ENCODE peak calls at places on chromosomes 2 and 18, in seven cellular contexts. One of them, this sample, is unnamed.

GRCh38 chr2:39623916-39624315 is 41.8 kb upstream of the TMEM178A start:
- DNase-seq in A549: no peak
- DNase-seq in Karpas-422: no peak
- DNase-seq in choroid plexus epithelial cell: no peak
- DNase-seq in right cardiac atrium: peak
- DNase-seq in lower leg skin: no peak
- DNase-seq in fibroblast of mammary gland: no peak
- DNase-seq in this sample: peak

GRCh38 chr2:68931149-68931711 is 21.5 kb downstream of the GKN2 start:
- DNase-seq in A549: no peak
- DNase-seq in Karpas-422: no peak
- DNase-seq in choroid plexus epithelial cell: no peak
- DNase-seq in right cardiac atrium: no peak
- DNase-seq in lower leg skin: no peak
- DNase-seq in fibroblast of mammary gland: no peak
- DNase-seq in this sample: no peak

GRCh38 chr2:115386465-115386864 is 944.0 kb downstream of the DPP10 start:
- DNase-seq in A549: no peak
- DNase-seq in Karpas-422: no peak
- DNase-seq in choroid plexus epithelial cell: no peak
- DNase-seq in right cardiac atrium: no peak
- DNase-seq in lower leg skin: no peak
- DNase-seq in fibroblast of mammary gland: no peak
- DNase-seq in this sample: no peak

GRCh38 chr2:83915381-83915780 is 543.7 kb downstream of the SUCLG1 start:
- DNase-seq in A549: no peak
- DNase-seq in Karpas-422: no peak
- DNase-seq in choroid plexus epithelial cell: no peak
- DNase-seq in right cardiac atrium: no peak
- DNase-seq in lower leg skin: no peak
- DNase-seq in fibroblast of mammary gland: no peak
- DNase-seq in this sample: no peak

GRCh38 chr2:70258532-70258875 is 567 bp downstream of the PCYOX1 start:
- DNase-seq in A549: peak
- DNase-seq in Karpas-422: peak
- DNase-seq in choroid plexus epithelial cell: peak
- DNase-seq in right cardiac atrium: peak
- DNase-seq in lower leg skin: peak
- DNase-seq in fibroblast of mammary gland: peak
- DNase-seq in this sample: peak

GRCh38 chr2:74138952-74139323 is 8.8 kb downstream of the BOLA3 start:
- DNase-seq in A549: no peak
- DNase-seq in Karpas-422: no peak
- DNase-seq in choroid plexus epithelial cell: no peak
- DNase-seq in right cardiac atrium: no peak
- DNase-seq in lower leg skin: no peak
- DNase-seq in fibroblast of mammary gland: no peak
- DNase-seq in this sample: no peak

GRCh38 chr2:9652898-9653479 is 22.2 kb upstream of the YWHAQ start:
- DNase-seq in A549: no peak
- DNase-seq in Karpas-422: no peak
- DNase-seq in choroid plexus epithelial cell: no peak
- DNase-seq in right cardiac atrium: no peak
- DNase-seq in lower leg skin: no peak
- DNase-seq in fibroblast of mammary gland: no peak
- DNase-seq in this sample: no peak

GRCh38 chr2:241560883-241561474 is 2.4 kb downstream of the BOK start:
- DNase-seq in A549: no peak
- DNase-seq in Karpas-422: no peak
- DNase-seq in choroid plexus epithelial cell: no peak
- DNase-seq in right cardiac atrium: no peak
- DNase-seq in lower leg skin: no peak
- DNase-seq in fibroblast of mammary gland: no peak
- DNase-seq in this sample: no peak

GRCh38 chr2:42929985-42930581 is 137.7 kb upstream of the HAAO start:
- DNase-seq in A549: no peak
- DNase-seq in Karpas-422: no peak
- DNase-seq in choroid plexus epithelial cell: peak
- DNase-seq in right cardiac atrium: no peak
- DNase-seq in lower leg skin: no peak
- DNase-seq in fibroblast of mammary gland: peak
- DNase-seq in this sample: no peak

GRCh38 chr2:236745420-236746210 is 176.0 kb downstream of the ACKR3 start:
- DNase-seq in A549: peak
- DNase-seq in Karpas-422: no peak
- DNase-seq in choroid plexus epithelial cell: peak
- DNase-seq in right cardiac atrium: no peak
- DNase-seq in lower leg skin: peak
- DNase-seq in fibroblast of mammary gland: peak
- DNase-seq in this sample: no peak

GRCh38 chr2:36650031-36650430 is 46.5 kb upstream of the VIT start:
- DNase-seq in A549: peak
- DNase-seq in Karpas-422: peak
- DNase-seq in choroid plexus epithelial cell: peak
- DNase-seq in right cardiac atrium: no peak
- DNase-seq in lower leg skin: no peak
- DNase-seq in fibroblast of mammary gland: peak
- DNase-seq in this sample: no peak

GRCh38 chr2:236177967-236178909 is 10.1 kb upstream of the GBX2 start:
- DNase-seq in A549: peak
- DNase-seq in Karpas-422: no peak
- DNase-seq in choroid plexus epithelial cell: peak
- DNase-seq in right cardiac atrium: peak
- DNase-seq in lower leg skin: peak
- DNase-seq in fibroblast of mammary gland: peak
- DNase-seq in this sample: peak

GRCh38 chr18:7567487-7568425 is 640 bp downstream of the PTPRM start:
- DNase-seq in A549: peak
- DNase-seq in Karpas-422: no peak
- DNase-seq in choroid plexus epithelial cell: peak
- DNase-seq in right cardiac atrium: peak
- DNase-seq in lower leg skin: peak
- DNase-seq in fibroblast of mammary gland: peak
- DNase-seq in this sample: peak

GRCh38 chr2:172439509-172439860 is 12.1 kb downstream of the ITGA6 start:
- DNase-seq in A549: no peak
- DNase-seq in Karpas-422: no peak
- DNase-seq in choroid plexus epithelial cell: no peak
- DNase-seq in right cardiac atrium: no peak
- DNase-seq in lower leg skin: no peak
- DNase-seq in fibroblast of mammary gland: no peak
- DNase-seq in this sample: no peak

GRCh38 chr18:3595282-3596273 is 145.6 kb downstream of the TGIF1 start:
- DNase-seq in A549: peak
- DNase-seq in Karpas-422: peak
- DNase-seq in choroid plexus epithelial cell: peak
- DNase-seq in right cardiac atrium: no peak
- DNase-seq in lower leg skin: no peak
- DNase-seq in fibroblast of mammary gland: peak
- DNase-seq in this sample: no peak

GRCh38 chr2:21118302-21118920 is 5.4 kb upstream of the TDRD15 start:
- DNase-seq in A549: peak
- DNase-seq in Karpas-422: peak
- DNase-seq in choroid plexus epithelial cell: peak
- DNase-seq in right cardiac atrium: peak
- DNase-seq in lower leg skin: no peak
- DNase-seq in fibroblast of mammary gland: peak
- DNase-seq in this sample: peak

GRCh38 chr18:77118256-77119090 is 14.1 kb downstream of the MBP start:
- DNase-seq in A549: no peak
- DNase-seq in Karpas-422: no peak
- DNase-seq in choroid plexus epithelial cell: no peak
- DNase-seq in right cardiac atrium: no peak
- DNase-seq in lower leg skin: peak
- DNase-seq in fibroblast of mammary gland: no peak
- DNase-seq in this sample: no peak

GRCh38 chr2:44455877-44456276 is 94.1 kb downstream of the CAMKMT start:
- DNase-seq in A549: no peak
- DNase-seq in Karpas-422: no peak
- DNase-seq in choroid plexus epithelial cell: no peak
- DNase-seq in right cardiac atrium: no peak
- DNase-seq in lower leg skin: no peak
- DNase-seq in fibroblast of mammary gland: no peak
- DNase-seq in this sample: no peak

GRCh38 chr2:179850188-179850587 is 11.2 kb downstream of the ZNF385B start:
- DNase-seq in A549: peak
- DNase-seq in Karpas-422: no peak
- DNase-seq in choroid plexus epithelial cell: peak
- DNase-seq in right cardiac atrium: no peak
- DNase-seq in lower leg skin: no peak
- DNase-seq in fibroblast of mammary gland: peak
- DNase-seq in this sample: no peak

GRCh38 chr2:216163518-216163917 is 54.4 kb downstream of the XRCC5 start:
- DNase-seq in A549: no peak
- DNase-seq in Karpas-422: no peak
- DNase-seq in choroid plexus epithelial cell: peak
- DNase-seq in right cardiac atrium: no peak
- DNase-seq in lower leg skin: no peak
- DNase-seq in fibroblast of mammary gland: no peak
- DNase-seq in this sample: peak

GRCh38 chr18:52237551-52237950 is 102.4 kb upstream of the DCC start:
- DNase-seq in A549: no peak
- DNase-seq in Karpas-422: no peak
- DNase-seq in choroid plexus epithelial cell: peak
- DNase-seq in right cardiac atrium: no peak
- DNase-seq in lower leg skin: no peak
- DNase-seq in fibroblast of mammary gland: peak
- DNase-seq in this sample: no peak

GRCh38 chr2:139162957-139163356 is 382.8 kb upstream of the NXPH2 start:
- DNase-seq in A549: no peak
- DNase-seq in Karpas-422: no peak
- DNase-seq in choroid plexus epithelial cell: no peak
- DNase-seq in right cardiac atrium: no peak
- DNase-seq in lower leg skin: no peak
- DNase-seq in fibroblast of mammary gland: no peak
- DNase-seq in this sample: no peak

GRCh38 chr2:139156730-139157129 is 376.5 kb upstream of the NXPH2 start:
- DNase-seq in A549: no peak
- DNase-seq in Karpas-422: no peak
- DNase-seq in choroid plexus epithelial cell: no peak
- DNase-seq in right cardiac atrium: no peak
- DNase-seq in lower leg skin: no peak
- DNase-seq in fibroblast of mammary gland: no peak
- DNase-seq in this sample: no peak

GRCh38 chr2:139159177-139159576 is 379.0 kb upstream of the NXPH2 start:
- DNase-seq in A549: no peak
- DNase-seq in Karpas-422: no peak
- DNase-seq in choroid plexus epithelial cell: no peak
- DNase-seq in right cardiac atrium: no peak
- DNase-seq in lower leg skin: no peak
- DNase-seq in fibroblast of mammary gland: no peak
- DNase-seq in this sample: no peak

GRCh38 chr2:139162456-139162855 is 382.3 kb upstream of the NXPH2 start:
- DNase-seq in A549: no peak
- DNase-seq in Karpas-422: no peak
- DNase-seq in choroid plexus epithelial cell: no peak
- DNase-seq in right cardiac atrium: no peak
- DNase-seq in lower leg skin: no peak
- DNase-seq in fibroblast of mammary gland: no peak
- DNase-seq in this sample: no peak

DNA sequence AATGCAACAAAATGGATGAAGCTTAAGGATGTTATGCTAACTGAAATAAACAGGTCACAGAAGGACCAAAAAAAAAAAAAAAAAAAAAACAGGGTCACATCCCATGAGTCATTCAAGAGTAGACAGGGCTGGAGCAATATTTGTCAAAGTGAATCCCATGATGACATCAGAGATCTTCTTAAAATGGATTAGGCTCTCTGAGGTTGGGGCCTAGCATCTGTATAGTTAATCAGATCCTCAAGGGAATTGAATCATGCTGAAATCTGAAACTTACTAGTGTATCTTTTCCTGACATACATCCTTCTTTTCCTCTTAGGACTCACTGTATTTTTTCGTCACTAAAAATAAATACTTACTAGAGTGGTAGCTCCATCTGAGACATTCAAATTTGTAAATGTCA is 380.6 kb upstream of the NXPH2 start:
- DNase-seq in A549: no peak
- DNase-seq in Karpas-422: no peak
- DNase-seq in choroid plexus epithelial cell: no peak
- DNase-seq in right cardiac atrium: no peak
- DNase-seq in lower leg skin: no peak
- DNase-seq in fibroblast of mammary gland: peak
- DNase-seq in this sample: no peak
- H3K4me3 ChIP-seq in A549: no peak
- H3K4me3 ChIP-seq in Karpas-422: no peak
- H3K4me3 ChIP-seq in choroid plexus epithelial cell: no peak
- H3K4me3 ChIP-seq in right cardiac atrium: no peak
- H3K4me3 ChIP-seq in lower leg skin: no peak
- H3K4me3 ChIP-seq in fibroblast of mammary gland: no peak
- H3K4me3 ChIP-seq in this sample: no peak

GRCh38 chr2:102143450-102143985 is 972 bp downstream of the IL1R1 start:
- DNase-seq in A549: no peak
- DNase-seq in Karpas-422: no peak
- DNase-seq in choroid plexus epithelial cell: peak
- DNase-seq in right cardiac atrium: peak
- DNase-seq in lower leg skin: no peak
- DNase-seq in fibroblast of mammary gland: peak
- DNase-seq in this sample: peak
- H3K4me3 ChIP-seq in A549: peak
- H3K4me3 ChIP-seq in Karpas-422: no peak
- H3K4me3 ChIP-seq in choroid plexus epithelial cell: peak
- H3K4me3 ChIP-seq in right cardiac atrium: peak
- H3K4me3 ChIP-seq in lower leg skin: peak
- H3K4me3 ChIP-seq in fibroblast of mammary gland: peak
- H3K4me3 ChIP-seq in this sample: peak

GRCh38 chr2:108583903-108584520 is 49.7 kb downstream of the LIMS1 start:
- DNase-seq in A549: peak
- DNase-seq in Karpas-422: peak
- DNase-seq in choroid plexus epithelial cell: peak
- DNase-seq in right cardiac atrium: peak
- DNase-seq in lower leg skin: no peak
- DNase-seq in fibroblast of mammary gland: peak
- DNase-seq in this sample: no peak
- H3K4me3 ChIP-seq in A549: no peak
- H3K4me3 ChIP-seq in Karpas-422: no peak
- H3K4me3 ChIP-seq in choroid plexus epithelial cell: no peak
- H3K4me3 ChIP-seq in right cardiac atrium: no peak
- H3K4me3 ChIP-seq in lower leg skin: no peak
- H3K4me3 ChIP-seq in fibroblast of mammary gland: no peak
- H3K4me3 ChIP-seq in this sample: no peak

DNA sequence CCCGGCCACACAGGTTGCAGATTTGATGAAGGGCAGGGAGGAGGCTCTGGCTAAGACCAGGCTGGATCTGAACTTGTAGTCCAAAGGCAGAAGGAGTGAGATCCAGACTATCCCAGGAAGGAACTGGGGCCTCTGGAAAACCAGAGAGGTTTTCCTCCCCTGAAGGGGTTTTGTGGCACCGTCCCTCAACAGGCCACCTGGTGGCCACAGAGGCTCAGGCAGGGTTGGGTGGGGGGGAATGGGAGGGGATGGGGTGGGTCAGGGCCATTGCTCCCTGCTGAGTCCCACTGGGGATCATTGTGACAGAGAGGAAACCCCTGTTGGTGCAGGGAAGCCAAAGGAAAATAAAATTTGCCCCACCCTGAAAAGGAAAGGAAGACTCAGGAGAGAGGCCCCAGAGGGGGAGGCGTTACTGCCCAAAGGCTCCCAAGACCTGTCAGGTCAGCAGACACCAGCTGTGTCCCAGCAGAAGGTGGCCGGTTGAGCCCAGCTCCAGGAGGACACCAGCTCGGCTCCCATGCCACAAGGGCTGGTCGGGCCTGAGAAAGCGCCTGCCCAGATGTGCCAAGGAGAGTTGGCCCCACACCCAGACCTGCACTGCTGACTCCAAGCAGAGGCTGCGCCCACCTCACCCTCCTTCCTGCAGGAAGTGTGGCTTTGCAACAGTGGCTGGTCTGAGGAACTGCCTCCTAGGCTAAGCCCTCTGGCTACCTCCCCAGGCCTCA is 37.3 kb upstream of the PTMA start:
- DNase-seq in A549: peak
- DNase-seq in Karpas-422: peak
- DNase-seq in choroid plexus epithelial cell: no peak
- DNase-seq in right cardiac atrium: peak
- DNase-seq in lower leg skin: no peak
- DNase-seq in fibroblast of mammary gland: no peak
- DNase-seq in this sample: no peak
- H3K4me3 ChIP-seq in A549: no peak
- H3K4me3 ChIP-seq in Karpas-422: peak
- H3K4me3 ChIP-seq in choroid plexus epithelial cell: no peak
- H3K4me3 ChIP-seq in right cardiac atrium: no peak
- H3K4me3 ChIP-seq in lower leg skin: no peak
- H3K4me3 ChIP-seq in fibroblast of mammary gland: no peak
- H3K4me3 ChIP-seq in this sample: no peak

This sample was measured in heart right ventricle.